ENCODE peak calls at places on chromosomes 1 and 21, in seven cellular contexts. B, J, Q, L, I, F and E are unnamed samples.
A peak's percentile ranks its signal among the peaks of the same experiment; 100 is the strongest.

GRCh38 chr1:186502087-186502486 is 41.2 kb upstream of the PDC start:
- DNase-seq in F (no peak), L (no peak), Q (no peak), J (no peak), I (no peak), B (no peak), E (no peak)

GRCh38 chr21:28421716-28422480 is 570.8 kb downstream of the LTN1 start:
- DNase-seq in B (no peak), J (peak; percentile 22), I (no peak), F (no peak), Q (no peak), L (no peak), E (no peak)

GRCh38 chr1:41038110-41038509 is 16.6 kb upstream of the SLFNL1 start:
- DNase-seq in I (no peak), F (no peak), Q (no peak), L (no peak), B (no peak), J (no peak), E (no peak)

GRCh38 chr1:198686069-198686728 is 47.4 kb downstream of the PTPRC start:
- DNase-seq in B (no peak), I (no peak), F (no peak), L (no peak), J (peak; percentile 64), Q (no peak), E (no peak)

GRCh38 chr1:14926214-14926613 is 227.3 kb upstream of the TMEM51 start:
- DNase-seq in I (no peak), L (no peak), B (no peak), Q (no peak), F (no peak), J (no peak), E (no peak)

GRCh38 chr1:20255666-20256065 is 35.0 kb upstream of the VWA5B1 start:
- DNase-seq in L (no peak), J (peak; percentile 18), Q (no peak), B (no peak), F (no peak), I (no peak), E (no peak)

GRCh38 chr1:221809101-221810029 is 67.5 kb upstream of the DUSP10 start:
- DNase-seq in B (no peak), L (no peak), F (no peak), Q (no peak), J (peak; percentile 42), I (no peak), E (no peak)

GRCh38 chr1:78359666-78360065 is 131.1 kb upstream of the PTGFR start:
- DNase-seq in F (no peak), J (no peak), B (no peak), L (no peak), Q (no peak), I (no peak), E (no peak)

GRCh38 chr1:155070721-155071556 is 7.4 kb downstream of the EFNA4 start:
- DNase-seq in I (peak; percentile 53), J (peak; percentile 66), B (peak; percentile 79), L (peak; percentile 71), Q (peak; percentile 55), F (no peak), E (no peak)

GRCh38 chr1:17090844-17091243 is 28.4 kb downstream of the PADI2 start:
- DNase-seq in B (no peak), Q (no peak), I (no peak), L (no peak), J (no peak), F (no peak), E (no peak)

GRCh38 chr1:205627956-205628355 is 3.9 kb downstream of the ELK4 start:
- DNase-seq in Q (no peak), L (no peak), J (no peak), I (no peak), F (no peak), B (no peak), E (no peak)

GRCh38 chr1:186828612-186829542 is at the start of gene PLA2G4A:
- DNase-seq in J (peak; percentile 81), F (peak; percentile 52), L (peak; percentile 19), I (no peak), Q (no peak), B (peak; percentile 50), E (peak; percentile 26)

GRCh38 chr1:78570539-78570938 is 49.7 kb upstream of the IFI44L start:
- DNase-seq in Q (no peak), L (no peak), J (no peak), F (no peak), I (no peak), B (no peak), E (no peak)

GRCh38 chr21:16309250-16309971 is 579.6 kb downstream of the USP25 start:
- DNase-seq in J (no peak), Q (no peak), I (no peak), L (no peak), F (no peak), B (no peak), E (peak; percentile 64)

GRCh38 chr21:19340303-19340702 is 936.7 kb upstream of the TMPRSS15 start:
- DNase-seq in J (no peak), I (no peak), F (no peak), L (no peak), B (no peak), Q (no peak), E (no peak)

GRCh38 chr21:40793057-40793456 is 53.9 kb downstream of the DSCAM start:
- DNase-seq in J (no peak), I (no peak), B (no peak), Q (no peak), L (no peak), F (no peak), E (no peak)

GRCh38 chr1:197781998-197782718 is 6.9 kb upstream of the DENND1B start:
- DNase-seq in B (no peak), J (peak; percentile 94), I (no peak), F (no peak), Q (no peak), L (no peak), E (no peak)

DNA sequence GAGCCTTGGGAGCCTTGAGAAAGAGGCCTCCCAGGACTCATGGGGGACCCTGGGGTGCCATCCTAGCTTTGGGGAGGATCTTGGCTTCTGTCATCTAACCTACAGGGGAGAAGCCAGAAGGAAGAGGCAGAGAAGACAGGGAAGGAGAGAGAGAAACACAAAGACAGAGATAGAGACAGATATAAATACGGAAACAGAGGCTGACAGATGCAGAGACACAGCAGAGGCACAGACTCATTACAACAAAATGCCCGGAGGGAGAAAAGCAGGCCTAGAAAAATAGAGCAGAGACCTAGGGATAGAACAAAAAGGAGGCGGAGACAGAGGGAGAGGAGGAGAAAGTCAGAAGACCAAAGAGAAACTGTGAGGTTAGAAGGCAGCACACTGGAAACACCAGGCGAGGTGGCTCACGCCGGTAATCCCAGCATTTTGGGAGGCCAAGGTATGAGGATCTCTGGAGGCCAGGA is 1.9 kb downstream of the PEAR1 start:
- DNase-seq in L (no peak), Q (no peak), I (no peak), B (no peak), F (no peak), J (no peak), E (no peak)
- H3K4me3 ChIP-seq in L (no peak overlapping the region), Q (peak overlapping the region; percentile 50), I (peak overlapping the region; percentile 72), B (peak overlapping the region; percentile 48), F (no peak overlapping the region), J (no peak overlapping the region), E (no peak overlapping the region)

DNA sequence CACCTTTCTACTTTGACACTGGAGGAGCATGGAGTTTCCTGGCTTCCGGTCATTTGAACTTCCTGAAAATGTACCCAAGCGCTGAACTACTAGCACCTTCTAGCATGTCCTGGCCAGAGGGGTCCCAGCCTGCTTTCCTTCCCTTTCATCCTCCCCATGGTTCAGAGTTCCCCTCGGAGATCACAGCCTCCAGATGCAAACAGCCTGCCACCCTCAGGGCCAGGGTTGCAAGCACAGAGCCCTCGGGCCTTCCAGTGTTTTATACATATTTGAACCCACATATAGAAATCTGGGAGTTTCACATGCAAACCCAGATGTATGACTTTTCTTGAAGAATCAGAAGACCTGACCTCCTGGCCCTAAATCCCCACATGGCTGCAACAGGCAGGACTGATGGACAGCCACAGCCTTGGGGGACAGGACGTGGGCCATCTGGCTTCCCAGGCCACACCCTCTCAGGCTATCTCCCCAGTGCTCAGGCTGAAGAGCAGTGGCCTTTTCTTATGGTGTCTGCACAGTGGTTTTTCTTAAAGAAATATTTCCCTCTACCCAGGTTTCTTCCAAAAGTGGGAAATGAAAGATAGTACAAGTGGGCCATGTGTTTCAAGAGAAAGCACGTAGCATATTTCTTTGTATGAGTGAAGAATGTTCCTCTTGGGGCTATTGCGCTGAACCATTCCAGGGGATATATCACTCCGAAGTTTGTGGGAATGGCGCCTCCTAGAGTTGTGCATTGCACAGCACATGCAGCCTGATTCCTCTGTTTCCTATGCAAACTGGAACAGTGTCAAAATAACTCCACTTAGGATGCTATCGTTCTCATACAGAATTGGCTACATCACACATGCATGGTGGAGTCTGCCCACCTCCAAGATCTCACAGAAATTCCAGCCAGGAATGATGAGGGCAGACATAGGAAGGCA is 232.0 kb upstream of the VAMP3 start:
- DNase-seq in B (no peak), F (no peak), J (no peak), Q (no peak), I (no peak), L (no peak), E (no peak)
- TF ChIP-seq CTCF in B (no peak), F (no peak), J (no peak), Q (no peak), I (no peak), L (no peak), E (peak; percentile 36)

GRCh38 chr1:22056043-22056442 is 3.5 kb downstream of the CDC42 start:
- DNase-seq in F (no peak), B (no peak), I (no peak), Q (no peak), L (no peak), J (no peak), E (no peak)
- H3K4me3 ChIP-seq in F (no peak overlapping the region), B (no peak overlapping the region), I (peak overlapping the region; percentile 40), Q (no peak overlapping the region), L (no peak overlapping the region), J (no peak overlapping the region), E (no peak overlapping the region)

GRCh38 chr1:119675349-119676343 is 27.6 kb upstream of the ZNF697 start:
- DNase-seq in B (peak; percentile 76), I (peak; percentile 74), J (peak; percentile 88), F (peak; percentile 45), L (peak; percentile 88), Q (no peak), E (peak; percentile 46)

GRCh38 chr1:119674835-119675289 is 26.8 kb upstream of the ZNF697 start:
- DNase-seq in L (peak; percentile 40), B (peak; percentile 60), J (peak; percentile 67), F (no peak), Q (no peak), I (no peak), E (peak; percentile 71)

GRCh38 chr1:119674110-119674509 is 26.0 kb upstream of the ZNF697 start:
- DNase-seq in I (no peak), Q (no peak), J (peak; percentile 92), L (no peak), B (no peak), F (peak; percentile 45), E (peak; percentile 18)

GRCh38 chr1:119679223-119679622 is 31.2 kb upstream of the ZNF697 start:
- DNase-seq in Q (no peak), L (no peak), I (no peak), J (no peak), B (no peak), F (no peak), E (no peak)

DNA sequence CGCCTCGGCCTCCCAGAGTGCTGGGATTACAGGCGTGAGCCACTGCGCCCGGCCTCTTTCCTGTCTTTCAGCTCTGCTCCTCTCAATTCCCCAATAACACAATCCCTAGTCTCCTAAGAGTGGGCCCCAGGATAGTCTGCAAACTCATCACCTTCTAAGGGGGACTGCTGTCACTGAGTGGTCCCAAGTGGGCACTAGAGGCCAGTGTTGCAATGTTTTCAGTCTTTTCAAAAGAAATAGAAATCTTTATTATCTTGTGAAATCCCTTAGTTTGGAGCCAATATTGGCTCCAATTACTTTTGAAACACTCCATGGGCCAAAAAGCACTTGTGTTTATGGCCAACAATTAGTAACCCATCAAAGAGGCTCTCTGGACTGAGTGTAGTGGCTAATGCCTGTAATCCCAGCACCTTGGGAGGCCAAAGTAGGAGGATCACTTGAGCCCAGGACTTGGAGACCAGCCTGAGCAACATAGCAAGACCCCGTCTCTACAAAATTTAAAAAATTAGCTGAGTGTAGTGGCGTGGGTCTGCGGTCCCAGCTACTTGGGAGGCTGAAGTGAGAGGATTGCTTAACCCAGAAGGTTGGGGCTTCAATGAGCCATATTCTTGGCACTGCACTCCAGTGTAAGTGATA is 28.6 kb upstream of the ZNF697 start:
- DNase-seq in L (no peak), Q (no peak), I (no peak), F (no peak), J (no peak), B (no peak), E (no peak)
- TF ChIP-seq CTCF in L (no peak), Q (no peak), I (no peak), F (peak; percentile 20), J (no peak), B (no peak), E (peak; percentile 6)